ENCODE peak calls at places on chromosomes 13 and 19, in seven cellular contexts. I is stimulated activated memory B cell treated with anti-CD40 and anti-IgM and Interleukin-4, amounts not matched to agents 10 μg/mL and 1 μg/mL and 100 μg/mL, for 72 hours; T is HCT116; H is lower lobe of right lung; P is CD8-positive, alpha-beta T cell; Z is upper lobe of right lung; B is Right ventricle myocardium inferior. A is an unnamed sample.

GRCh38 chr13:47672245-47672975 is 328.7 kb downstream of the SUCLA2 start:
- ATAC-seq in Z (no peak), T (no peak), H (peak), I (no peak), P (no peak), B (peak), A (no peak)

GRCh38 chr19:9735986-9736385 is 32.6 kb downstream of the ZNF846 start:
- ATAC-seq in B (no peak), T (no peak), H (no peak), Z (no peak), P (no peak), I (no peak), A (no peak)

GRCh38 chr13:37960427-37960826 is 90.9 kb upstream of the TRPC4 start:
- ATAC-seq in H (no peak), T (no peak), I (no peak), Z (no peak), B (no peak), P (no peak), A (no peak)

GRCh38 chr19:55266404-55266803 is 7.6 kb upstream of the PPP6R1 start:
- ATAC-seq in P (no peak), I (no peak), B (no peak), T (no peak), Z (no peak), H (no peak), A (no peak)

GRCh38 chr19:55809381-55810058 is 22.3 kb downstream of the NLRP11 start:
- ATAC-seq in P (no peak), B (no peak), T (peak), I (peak), H (peak), Z (peak), A (peak)

GRCh38 chr13:68888832-68889231 is 1218.8 kb upstream of the ATXN8OS start:
- ATAC-seq in B (no peak), Z (no peak), H (no peak), P (no peak), T (no peak), I (no peak), A (no peak)

GRCh38 chr13:42219051-42219450 is 52.9 kb upstream of the AKAP11 start:
- ATAC-seq in Z (no peak), H (no peak), T (no peak), P (no peak), B (no peak), I (no peak), A (no peak)

GRCh38 chr19:39740395-39740794 is 2.6 kb upstream of the CLC start:
- ATAC-seq in T (no peak), B (no peak), Z (no peak), I (no peak), P (no peak), H (no peak), A (no peak)

GRCh38 chr13:77033717-77034302 is 6.9 kb upstream of the FBXL3 start:
- ATAC-seq in H (no peak), T (no peak), Z (no peak), P (no peak), I (no peak), B (no peak), A (peak)

GRCh38 chr13:73945871-73946270 is 188.3 kb downstream of the KLF12 start:
- ATAC-seq in B (peak), P (no peak), I (no peak), T (no peak), Z (no peak), H (no peak), A (no peak)

GRCh38 chr19:17268754-17269153 is 1.5 kb downstream of the BABAM1 start:
- ATAC-seq in Z (no peak), P (no peak), T (no peak), H (no peak), I (no peak), B (no peak), A (no peak)

GRCh38 chr19:18340237-18340989 is at the start of gene PGPEP1:
- ATAC-seq in Z (peak), H (peak), B (peak), P (peak), T (peak), I (peak), A (peak)

GRCh38 chr19:50465986-50466771 is 10.1 kb upstream of the EMC10 start:
- ATAC-seq in H (peak), I (no peak), B (no peak), P (no peak), T (peak), Z (peak), A (no peak)

GRCh38 chr19:38890686-38891085 is 8.7 kb downstream of the SIRT2 start:
- ATAC-seq in B (peak), I (no peak), H (no peak), Z (no peak), T (no peak), P (no peak), A (no peak)

GRCh38 chr13:60811581-60811980 is 414.6 kb downstream of the TDRD3 start:
- ATAC-seq in P (no peak), B (no peak), Z (no peak), I (no peak), T (no peak), H (no peak), A (no peak)

GRCh38 chr19:49342291-49342721 is 7.1 kb downstream of the CD37 start:
- ATAC-seq in H (no peak), Z (no peak), P (no peak), T (no peak), B (no peak), I (no peak), A (no peak)

GRCh38 chr13:98313023-98313937 is 136.2 kb upstream of the RNF113B start:
- ATAC-seq in T (no peak), P (no peak), H (no peak), B (no peak), I (no peak), Z (peak), A (no peak)

GRCh38 chr13:40024578-40024952 is 369.1 kb downstream of the COG6 start:
- ATAC-seq in I (no peak), H (no peak), P (no peak), B (no peak), Z (no peak), T (no peak), A (no peak)

GRCh38 chr13:43304449-43304848 is 281.1 kb downstream of the DNAJC15 start:
- ATAC-seq in P (no peak), H (no peak), I (no peak), T (no peak), Z (no peak), B (no peak), A (no peak)

GRCh38 chr13:49649244-49649962 is 21.1 kb downstream of the ARL11 start:
- ATAC-seq in B (peak), H (peak), Z (peak), P (no peak), T (peak), I (no peak), A (peak)

GRCh38 chr19:19470579-19470978 is 44.8 kb downstream of the TSSK6 start:
- ATAC-seq in I (no peak), H (no peak), P (no peak), B (no peak), T (no peak), Z (peak), A (no peak)

GRCh38 chr19:5567971-5568407 is 236 bp upstream of the TINCR start:
- ATAC-seq in I (peak), H (peak), P (no peak), B (no peak), Z (peak), T (peak), A (peak)

GRCh38 chr19:40256511-40256910 is 28.6 kb downstream of the AKT2 start:
- ATAC-seq in H (no peak), T (peak), P (no peak), Z (peak), I (no peak), B (no peak), A (peak)

GRCh38 chr13:30016398-30016797 is 166.0 kb upstream of the UBL3 start:
- ATAC-seq in B (peak), T (no peak), I (no peak), H (no peak), P (no peak), Z (no peak), A (no peak)

GRCh38 chr19:1794424-1795185 is 17.5 kb downstream of the ATP8B3 start:
- ATAC-seq in B (no peak), H (no peak), Z (no peak), I (no peak), P (no peak), T (no peak), A (no peak)

GRCh38 chr13:78875792-78876580 is 217.0 kb upstream of the OBI1 start:
- ATAC-seq in I (no peak), B (no peak), T (peak), P (no peak), H (no peak), Z (peak), A (no peak)

GRCh38 chr13:105519766-105520165 is 1015.7 kb downstream of the EFNB2 start:
- ATAC-seq in H (no peak), P (no peak), I (no peak), T (no peak), B (no peak), Z (no peak), A (no peak)

GRCh38 chr13:40333238-40333637 is 333.2 kb downstream of the FOXO1 start:
- ATAC-seq in P (no peak), T (no peak), H (no peak), Z (no peak), B (peak), I (no peak), A (peak)

A was measured in esophagus mucosa.